ENCODE peak calls at places on chromosomes 1 and 21, in five cellular contexts. P is PC-3, F is fibroblast of lung, E is IMR-90, H is DND-41. T is an unnamed sample.

GRCh38 chr1:10267319-10267718 is 56.9 kb downstream of the KIF1B start:
- DNase-seq in P (no peak), F (peak; percentile 23), E (peak; percentile 38), H (no peak), T (no peak)

GRCh38 chr1:168092566-168093355 is 44.0 kb downstream of the GPR161 start:
- DNase-seq in P (peak; percentile 8), F (peak; percentile 34), E (no peak), H (no peak), T (no peak)

GRCh38 chr1:101739826-101740330 is 256.8 kb downstream of the OLFM3 start:
- DNase-seq in P (no peak), F (no peak), E (no peak), H (no peak), T (no peak)

GRCh38 chr1:209375097-209375496 is 208.4 kb upstream of the CAMK1G start:
- DNase-seq in P (no peak), F (no peak), E (no peak), H (no peak), T (no peak)

GRCh38 chr1:202078211-202078610 is 44.5 kb upstream of the GPR37L1 start:
- DNase-seq in P (no peak), F (no peak), E (no peak), H (no peak), T (no peak)

GRCh38 chr1:145994391-145995120 is 1.8 kb downstream of the TXNIP start:
- DNase-seq in P (no peak), F (no peak), E (no peak), H (no peak), T (no peak)

GRCh38 chr1:209879539-209879938 is 51.8 kb downstream of the UTP25 start:
- DNase-seq in P (peak; percentile 93), F (no peak), E (no peak), H (no peak), T (no peak)

GRCh38 chr1:9822490-9822889 is 1.3 kb downstream of the CLSTN1 start:
- DNase-seq in P (no peak), F (peak; percentile 28), E (peak; percentile 41), H (no peak), T (peak; percentile 83)

GRCh38 chr21:42939581-42940413 is 14.4 kb upstream of the ERVH48-1 start:
- DNase-seq in P (peak; percentile 99), F (peak; percentile 99), E (peak; percentile 99), H (no peak), T (peak; percentile 96)

GRCh38 chr1:244709076-244709475 is 56.1 kb downstream of the DESI2 start:
- DNase-seq in P (no peak), F (no peak), E (no peak), H (no peak), T (no peak)

GRCh38 chr21:35850029-35850428 is 210.3 kb downstream of the SETD4 start:
- DNase-seq in P (no peak), F (peak; percentile 81), E (peak; percentile 82), H (no peak), T (peak; percentile 84)

GRCh38 chr1:112998592-112999235 is 42.7 kb upstream of the SLC16A1 start:
- DNase-seq in P (no peak), F (peak; percentile 76), E (peak; percentile 71), H (no peak), T (peak; percentile 52)

GRCh38 chr1:172678990-172679772 is 20.3 kb downstream of the FASLG start:
- DNase-seq in P (no peak), F (no peak), E (no peak), H (peak; percentile 73), T (no peak)

GRCh38 chr1:105793541-105794146 is 1262.8 kb upstream of the PRMT6 start:
- DNase-seq in P (peak; percentile 72), F (peak; percentile 8), E (no peak), H (peak; percentile 53), T (peak; percentile 36)

GRCh38 chr1:43760745-43761343 is 53.5 kb downstream of the ST3GAL3 start:
- DNase-seq in P (no peak), F (no peak), E (no peak), H (no peak), T (no peak)

GRCh38 chr1:44655609-44656008 is 18.7 kb downstream of the TMEM53 start:
- DNase-seq in P (peak; percentile 50), F (no peak), E (no peak), H (peak; percentile 17), T (peak; percentile 88)

GRCh38 chr1:61081135-61081636 is 1.2 kb upstream of the NFIA start:
- DNase-seq in P (peak; percentile 42), F (no peak), E (no peak), H (no peak), T (no peak)

GRCh38 chr1:69090752-69091151 is 477.0 kb upstream of the LRRC7 start:
- DNase-seq in P (no peak), F (no peak), E (no peak), H (no peak), T (no peak)

GRCh38 chr1:61165402-61165801 is 83.0 kb downstream of the NFIA start:
- DNase-seq in P (no peak), F (no peak), E (no peak), H (no peak), T (no peak)

GRCh38 chr1:168465942-168466702 is 77.7 kb downstream of the XCL2 start:
- DNase-seq in P (peak; percentile 76), F (peak; percentile 36), E (peak; percentile 46), H (peak; percentile 76), T (peak; percentile 19)

GRCh38 chr1:114037952-114038867 is 58.9 kb downstream of the OLFML3 start:
- DNase-seq in P (peak; percentile 31), F (no peak), E (no peak), H (no peak), T (no peak)

GRCh38 chr21:14376854-14377253 is 6.1 kb downstream of the HSPA13 start:
- DNase-seq in P (peak; percentile 24), F (no peak), E (no peak), H (no peak), T (peak; percentile 25)

GRCh38 chr1:88350648-88351047 is 333.4 kb upstream of the PKN2 start:
- DNase-seq in P (no peak), F (no peak), E (no peak), H (no peak), T (no peak)

GRCh38 chr1:1627261-1627841 is 4.6 kb upstream of the MMP23B start:
- DNase-seq in P (no peak), F (no peak), E (no peak), H (no peak), T (peak; percentile 89)

GRCh38 chr1:43831866-43832654 is 101.5 kb upstream of the ARTN start:
- DNase-seq in P (peak; percentile 23), F (no peak), E (no peak), H (no peak), T (no peak)

GRCh38 chr1:39944410-39944809 is 10.5 kb upstream of the MFSD2A start:
- DNase-seq in P (no peak), F (no peak), E (no peak), H (no peak), T (no peak)

GRCh38 chr1:42732126-42732680 is 7.8 kb downstream of the CLDN19 start:
- DNase-seq in P (no peak), F (no peak), E (peak; percentile 10), H (no peak), T (peak; percentile 87)

DNA sequence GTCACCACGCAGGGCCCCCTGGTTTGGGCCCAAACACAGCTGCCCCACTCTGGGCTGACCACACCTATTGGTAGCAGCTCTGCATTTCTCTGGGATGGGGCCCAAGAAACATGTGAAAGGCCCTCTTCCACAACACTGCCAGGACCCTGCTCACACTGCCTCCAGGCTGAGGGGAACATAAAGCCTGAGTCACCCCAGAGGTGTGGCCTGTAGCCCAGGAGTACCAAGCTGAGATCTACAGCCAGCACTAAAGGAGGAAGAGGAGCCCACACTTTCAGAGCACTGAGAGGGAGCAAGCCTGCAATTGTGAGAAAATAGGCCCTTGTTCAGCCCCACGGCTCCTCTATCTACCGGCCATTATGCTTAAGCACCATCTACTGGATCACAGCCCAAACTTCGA is 14.4 kb upstream of the OR2T10 start:
- DNase-seq in P (peak; percentile 42), F (no peak), E (no peak), H (no peak), T (no peak)
- H3K9me3 ChIP-seq in P (no peaks in the 10 kb centered on the region), F (no peaks in the 10 kb centered on the region), E (no peaks in the 10 kb centered on the region), H (no peaks in the 10 kb centered on the region), T (no peaks in the 10 kb centered on the region)

GRCh38 chr1:148354284-148354869 is 128.7 kb downstream of the PPIAL4G start:
- DNase-seq in P (no peak), F (no peak), E (no peak), H (no peak), T (peak; percentile 15)
- H2AFZ ChIP-seq in P (no peak overlapping the region), F (no peak overlapping the region), E (no peak overlapping the region), H (no peak overlapping the region), T (peak overlapping the region; percentile 69)

GRCh38 chr1:159421821-159422220 is 10.2 kb upstream of the OR10J4 start:
- DNase-seq in P (no peak), F (no peak), E (no peak), H (no peak), T (no peak)
- H3K9me3 ChIP-seq in P (peaks cover 13% of the 10 kb centered on the region), F (no peaks in the 10 kb centered on the region), E (peaks cover 16% of the 10 kb centered on the region), H (peaks cover 14% of the 10 kb centered on the region), T (no peaks in the 10 kb centered on the region)

GRCh38 chr1:16196874-16197273 is 15.6 kb downstream of the ARHGEF19 start:
- DNase-seq in P (no peak), F (no peak), E (no peak), H (no peak), T (peak; percentile 21)

GRCh38 chr1:16199700-16200099 is 12.8 kb downstream of the ARHGEF19 start:
- DNase-seq in P (no peak), F (no peak), E (no peak), H (no peak), T (no peak)

GRCh38 chr1:16198444-16199156 is 13.9 kb downstream of the ARHGEF19 start:
- DNase-seq in P (no peak), F (no peak), E (no peak), H (no peak), T (peak; percentile 54)

GRCh38 chr1:16202281-16203210 is 9.9 kb downstream of the ARHGEF19 start:
- DNase-seq in P (no peak), F (no peak), E (no peak), H (no peak), T (peak; percentile 39)

GRCh38 chr1:16199157-16199501 is 13.3 kb downstream of the ARHGEF19 start:
- DNase-seq in P (no peak), F (no peak), E (no peak), H (no peak), T (peak; percentile 0)
- H2AFZ ChIP-seq in P (no peak overlapping the region), F (no peak overlapping the region), E (no peak overlapping the region), H (no peak overlapping the region), T (no peak overlapping the region)

GRCh38 chr1:152426731-152427130 is 12.7 kb upstream of the CRNN start:
- DNase-seq in P (no peak), F (no peak), E (no peak), H (no peak), T (no peak)
- H3K9me3 ChIP-seq in P (peaks cover 4% of the 10 kb centered on the region), F (no peaks in the 10 kb centered on the region), E (no peaks in the 10 kb centered on the region), H (peaks cover 11% of the 10 kb centered on the region), T (no peaks in the 10 kb centered on the region)

DNA sequence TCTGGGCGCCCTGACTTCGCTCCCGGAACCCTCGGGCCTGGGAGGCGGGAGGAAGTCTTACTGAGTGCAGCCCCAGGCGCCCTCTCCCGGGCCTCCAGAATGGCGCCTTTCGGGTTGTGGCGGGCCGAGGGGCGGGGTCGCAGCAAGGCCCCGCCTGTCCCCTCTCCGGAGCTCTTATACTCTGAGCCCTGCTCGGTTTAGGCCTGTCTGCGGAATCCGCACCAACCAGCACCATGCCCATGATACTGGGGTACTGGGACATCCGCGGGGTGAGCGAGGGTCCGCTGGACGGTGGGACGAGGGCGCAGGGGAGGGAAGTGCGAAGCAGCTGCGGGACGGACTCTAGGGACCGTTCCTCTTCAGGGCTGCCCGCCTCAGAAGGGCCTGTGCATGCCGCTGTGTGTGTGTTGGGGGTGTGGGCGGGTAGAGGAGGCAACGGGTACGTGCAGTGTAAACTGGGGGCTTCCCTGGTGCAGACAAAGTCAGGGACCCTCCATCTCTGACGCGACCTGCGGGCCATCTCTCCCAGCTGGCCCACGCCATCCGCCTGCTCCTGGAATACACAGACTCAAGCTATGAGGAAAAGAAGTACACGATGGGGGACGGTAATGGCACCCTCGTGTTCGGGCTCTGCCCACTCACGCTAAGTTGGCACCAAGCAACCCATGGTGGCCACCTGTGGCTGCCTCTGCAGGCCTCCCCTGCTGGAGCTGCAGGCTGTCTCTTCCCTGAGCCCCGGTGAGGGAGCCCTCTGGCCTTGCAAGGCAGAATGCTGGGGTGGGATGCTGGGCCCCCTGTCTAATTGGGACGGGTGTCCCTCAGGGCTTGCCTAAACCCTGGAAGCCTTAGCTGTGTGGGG is at the start of gene GSTM1:
- DNase-seq in P (no peak), F (peak; percentile 78), E (no peak), H (no peak), T (no peak)
- H2AFZ ChIP-seq in P (no peak within 1 kb of the TSS), F (no peak within 1 kb of the TSS), E (no peak within 1 kb of the TSS), H (no peak within 1 kb of the TSS), T (peak within 1 kb of the TSS; percentile 59)